ENCODE peak calls at places on chromosomes 16 and 17, in six cellular contexts. N is foreskin fibroblast, O is IMR-90, M is spleen, Z is ovary, E is GM12865. G is an unnamed sample.

GRCh38 chr17:80948091-80948960 is 43.3 kb upstream of the CHMP6 start:
- DNase-seq in E (no peak), N (no peak), O (no peak), M (peak), Z (no peak), G (no peak)

GRCh38 chr16:68064791-68065365 is 20.3 kb upstream of the NFATC3 start:
- DNase-seq in O (peak), E (peak), Z (peak), M (peak), N (peak), G (no peak)

GRCh38 chr16:81266680-81267095 is 28.2 kb downstream of the BCO1 start:
- DNase-seq in N (no peak), E (peak), M (no peak), O (no peak), Z (no peak), G (no peak)

GRCh38 chr17:41800601-41801373 is 11.0 kb downstream of the P3H4 start:
- DNase-seq in M (no peak), E (peak), Z (no peak), O (no peak), N (peak), G (no peak)

GRCh38 chr16:78931267-78932060 is 669.1 kb downstream of the MAF start:
- DNase-seq in N (no peak), Z (no peak), E (no peak), O (no peak), M (no peak), G (no peak)

GRCh38 chr17:29933379-29933778 is 3.4 kb upstream of the SSH2 start:
- DNase-seq in M (no peak), N (peak), E (no peak), Z (no peak), O (peak), G (peak)

GRCh38 chr17:45784583-45785372 is 658 bp downstream of the CRHR1 start:
- DNase-seq in O (no peak), Z (no peak), E (no peak), N (peak), M (peak), G (no peak)

GRCh38 chr16:47142469-47143328 is 1.0 kb downstream of the NETO2 start:
- DNase-seq in Z (peak), N (peak), E (peak), M (peak), O (peak), G (no peak)

GRCh38 chr16:11389631-11390565 is 44.6 kb downstream of the RMI2 start:
- DNase-seq in Z (no peak), N (no peak), M (peak), E (no peak), O (no peak), G (no peak)

GRCh38 chr17:41965694-41966375 is 760 bp upstream of the CNP start:
- DNase-seq in Z (peak), O (peak), E (peak), M (peak), N (peak), G (no peak)

GRCh38 chr17:81365601-81366585 is 29.4 kb upstream of the BAHCC1 start:
- DNase-seq in O (peak), M (peak), Z (peak), E (peak), N (no peak), G (no peak)

GRCh38 chr17:73126716-73127473 is 34.4 kb upstream of the SLC39A11 start:
- DNase-seq in M (no peak), N (no peak), Z (no peak), E (no peak), O (peak), G (no peak)

GRCh38 chr16:88759245-88759975 is 25.6 kb downstream of the PIEZO1 start:
- DNase-seq in Z (peak), O (peak), E (no peak), M (peak), N (no peak), G (no peak)

GRCh38 chr17:81371910-81372760 is 23.1 kb upstream of the BAHCC1 start:
- DNase-seq in N (peak), M (peak), Z (no peak), O (peak), E (no peak), G (no peak)

GRCh38 chr17:31674717-31675349 is 184.2 kb downstream of the COPRS start:
- DNase-seq in N (peak), O (peak), E (no peak), Z (no peak), M (no peak), G (peak)

GRCh38 chr16:73017321-73017720 is 30.6 kb downstream of the ZFHX3 start:
- DNase-seq in E (no peak), N (no peak), Z (no peak), O (no peak), M (no peak), G (no peak)

GRCh38 chr16:25747160-25747758 is 55.5 kb downstream of the HS3ST4 start:
- DNase-seq in Z (no peak), M (no peak), O (no peak), E (peak), N (peak), G (no peak)

DNA sequence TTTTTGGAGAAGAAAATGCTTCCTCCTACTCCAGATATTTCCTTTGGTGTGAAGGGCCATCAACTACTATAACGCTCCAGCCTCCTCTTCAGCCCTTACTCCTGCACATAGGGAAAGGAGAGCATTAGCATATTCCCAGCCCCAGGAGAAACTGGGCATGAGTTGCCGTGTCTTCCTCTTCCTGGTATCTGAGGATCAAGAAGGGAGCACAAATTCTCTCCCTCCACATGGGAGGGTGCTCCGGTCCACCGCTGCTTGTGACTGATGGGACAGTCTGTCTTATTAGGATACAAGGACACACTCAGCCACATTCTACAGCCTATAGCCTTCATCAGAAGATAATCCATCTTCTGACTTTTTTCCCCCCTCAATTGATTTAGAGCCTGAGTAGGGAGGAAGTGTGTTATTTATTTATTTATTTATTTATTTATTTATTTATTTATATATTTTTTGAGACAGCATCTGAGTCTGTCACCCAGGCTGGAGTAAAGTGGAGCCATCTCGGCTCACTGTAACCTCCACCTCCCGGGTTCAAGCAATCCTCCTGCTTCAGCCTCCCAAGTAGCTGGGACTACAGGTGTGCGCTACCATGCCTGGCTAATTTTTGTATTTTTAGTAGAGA is 16.6 kb upstream of the CYB5B start:
- DNase-seq in E (no peak), Z (no peak), N (no peak), M (no peak), O (no peak), G (no peak)
- TF ChIP-seq CTCF in E (no peak), Z (no peak), N (no peak), M (no peak), O (no peak), G (no peak)

GRCh38 chr17:22695228-22695619 is 1002.9 kb downstream of the KCNJ18 start:
- DNase-seq in O (no peak), M (no peak), N (no peak), Z (no peak), E (no peak), G (no peak)

GRCh38 chr17:22692066-22692800 is 999.9 kb downstream of the KCNJ18 start:
- DNase-seq in M (peak), O (no peak), Z (no peak), N (no peak), E (no peak), G (no peak)

GRCh38 chr17:22692801-22693171 is 1000.5 kb downstream of the KCNJ18 start:
- DNase-seq in M (no peak), N (no peak), Z (no peak), E (no peak), O (no peak), G (no peak)

GRCh38 chr17:22694362-22695227 is 1002.3 kb downstream of the KCNJ18 start:
- DNase-seq in M (no peak), Z (no peak), O (no peak), E (no peak), N (no peak), G (no peak)
- H3K4me3 ChIP-seq in M (no peak), Z (no peak), O (no peak), E (no peak), N (no peak), G (no peak)

GRCh38 chr16:20741555-20742285 is at the start of gene THUMPD1:
- DNase-seq in M (peak), O (peak), E (peak), N (peak), Z (peak), G (peak)
- TF ChIP-seq CTCF in M (peak), O (peak), E (peak), N (no peak), Z (no peak), G (no peak)

DNA sequence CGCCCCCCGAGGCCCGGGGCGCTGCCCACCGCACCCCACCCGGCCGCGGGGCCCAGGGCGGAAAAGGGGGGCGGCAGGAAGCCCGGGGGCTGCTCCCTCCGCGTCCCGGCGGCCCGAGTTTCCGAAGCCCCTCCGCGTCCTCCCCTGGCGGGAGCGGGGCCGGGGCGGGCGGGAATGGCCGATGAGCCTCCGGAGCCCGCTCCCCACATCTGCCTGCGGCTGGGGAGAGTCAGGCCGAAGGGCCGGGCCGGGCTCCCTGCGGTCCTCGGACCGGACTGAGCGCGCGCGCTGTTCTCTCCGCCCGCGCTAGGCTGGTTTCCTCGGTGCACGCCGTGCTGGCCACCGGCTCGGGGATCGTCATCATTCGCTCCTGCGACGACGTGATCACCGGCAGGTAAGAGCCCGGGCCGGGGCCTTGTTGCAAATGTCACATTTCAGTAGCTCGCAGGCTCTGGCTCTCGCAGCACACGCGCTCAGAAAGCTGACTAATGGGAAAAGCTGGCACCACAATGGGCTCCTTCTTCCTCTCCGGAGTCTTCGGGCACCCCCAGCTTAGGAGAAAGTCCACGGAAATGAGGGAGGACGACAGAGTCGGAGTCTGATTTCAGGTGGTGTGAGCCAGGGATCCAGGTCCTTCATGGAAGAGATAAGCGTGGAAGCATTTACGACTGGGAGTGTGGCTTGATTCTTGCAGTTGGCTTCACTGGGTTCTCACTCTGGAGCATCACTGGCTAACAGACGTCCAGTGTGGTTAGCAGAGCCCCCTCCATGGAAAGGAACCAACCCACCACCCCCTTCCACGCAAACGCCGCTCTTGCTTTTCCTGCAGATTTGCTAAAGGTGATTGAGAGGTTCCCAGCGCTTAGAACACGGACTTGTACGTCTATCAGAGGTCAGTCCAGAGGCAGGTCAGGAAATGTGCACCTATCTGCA is 658 bp downstream of the TLCD3A start:
- DNase-seq in N (peak), Z (peak), M (peak), O (peak), E (peak), G (no peak)
- H3K4me3 ChIP-seq in N (peak), Z (peak), M (peak), O (peak), E (peak), G (peak)